ENCODE peak calls at places on chromosomes 3 and 15, in seven cellular contexts. M is Peyer's patch, B is tibial artery, I is psoas muscle, S is suprapubic skin, D is right lobe of liver, Y is fibroblast of lung. P is an unnamed sample. For H3K36me3 and H3K4me1, the result is how much of the 10 kb centered on the place peaks cover.

GRCh38 chr15:59879506-59879905 is 124.6 kb upstream of the FOXB1 start:
- DNase-seq in I (no peak), B (no peak), M (no peak), S (no peak), Y (peak), D (no peak), P (no peak)

GRCh38 chr3:127831723-127832172 is 9.4 kb upstream of the MGLL start:
- DNase-seq in M (peak), S (no peak), B (no peak), D (peak), I (peak), Y (peak), P (peak)

GRCh38 chr3:16383864-16384263 is 118.9 kb downstream of the OXNAD1 start:
- DNase-seq in Y (no peak), B (no peak), I (no peak), D (no peak), S (no peak), M (no peak), P (no peak)

GRCh38 chr3:122247825-122248185 is 64.3 kb downstream of the CASR start:
- DNase-seq in I (no peak), Y (peak), D (peak), S (no peak), M (peak), B (no peak), P (peak)

GRCh38 chr3:70308760-70309159 is 3.7 kb downstream of the MDFIC2 start:
- DNase-seq in D (no peak), S (no peak), Y (peak), B (no peak), I (no peak), M (no peak), P (no peak)

GRCh38 chr3:188440563-188440962 is 286.6 kb downstream of the LPP start:
- DNase-seq in B (no peak), Y (no peak), D (no peak), M (no peak), S (no peak), I (no peak), P (no peak)

GRCh38 chr15:73051402-73051810 is 857 bp upstream of the NEO1 start:
- DNase-seq in B (no peak), S (peak), D (peak), Y (no peak), M (peak), I (peak), P (peak)

GRCh38 chr15:83057660-83058376 is 9.2 kb downstream of the BTBD1 start:
- DNase-seq in I (no peak), S (no peak), Y (peak), B (no peak), D (no peak), M (no peak), P (peak)

GRCh38 chr3:32018723-32019564 is 37.4 kb downstream of the ZNF860 start:
- DNase-seq in M (no peak), Y (peak), S (no peak), B (no peak), D (no peak), I (no peak), P (peak)

GRCh38 chr3:23600178-23600577 is 205.6 kb upstream of the UBE2E1 start:
- DNase-seq in Y (peak), B (no peak), I (no peak), M (no peak), D (no peak), S (no peak), P (no peak)

GRCh38 chr3:84825817-84826216 is 133.0 kb upstream of the CADM2 start:
- DNase-seq in D (no peak), I (no peak), B (no peak), Y (no peak), M (no peak), S (no peak), P (no peak)

GRCh38 chr3:47984089-47984759 is 32.0 kb downstream of the MAP4 start:
- DNase-seq in I (no peak), B (no peak), D (no peak), Y (peak), M (no peak), S (no peak), P (no peak)

GRCh38 chr3:11159421-11159904 is 5.2 kb downstream of the HRH1 start:
- DNase-seq in Y (peak), I (peak), B (peak), S (no peak), D (no peak), M (no peak), P (no peak)

GRCh38 chr3:64255941-64256340 is 30.7 kb upstream of the PRICKLE2 start:
- DNase-seq in Y (no peak), M (no peak), B (no peak), D (no peak), I (no peak), S (no peak), P (no peak)

GRCh38 chr15:74040115-74040850 is 42.1 kb downstream of the GOLGA6A start:
- DNase-seq in I (peak), S (peak), D (no peak), B (peak), M (peak), Y (peak), P (no peak)

GRCh38 chr3:118628704-118629341 is 405.8 kb downstream of the IGSF11 start:
- DNase-seq in Y (peak), I (no peak), S (no peak), B (no peak), M (peak), D (peak), P (peak)

GRCh38 chr15:48331796-48332641 is 790 bp downstream of the DUT start:
- DNase-seq in D (peak), B (no peak), Y (peak), M (peak), S (peak), I (peak), P (peak)

GRCh38 chr3:186826978-186827857 is 15.3 kb upstream of the ADIPOQ start:
- DNase-seq in I (peak), B (peak), D (peak), S (peak), M (peak), Y (peak), P (peak)

GRCh38 chr3:52194541-52195296 is 3.2 kb upstream of the ALAS1 start:
- DNase-seq in M (peak), S (no peak), D (no peak), Y (no peak), I (peak), B (no peak), P (peak)

GRCh38 chr15:63155486-63155885 is 1.8 kb downstream of the RPS27L start:
- DNase-seq in Y (no peak), I (no peak), S (no peak), B (no peak), D (no peak), M (no peak), P (no peak)

GRCh38 chr3:151421956-151422355 is 37.4 kb upstream of the P2RY12 start:
- DNase-seq in I (no peak), B (no peak), Y (no peak), D (no peak), S (no peak), M (no peak), P (no peak)

GRCh38 chr15:31016446-31016915 is 25.1 kb upstream of the MTMR10 start:
- DNase-seq in B (no peak), Y (peak), M (no peak), S (no peak), D (no peak), I (no peak), P (no peak)

GRCh38 chr3:184298759-184299487 is at the start of gene PSMD2:
- DNase-seq in B (peak), D (peak), I (peak), S (peak), M (peak), Y (peak), P (peak)
- H3K36me3 ChIP-seq in B (under half), D (under half), I (under half), S (under half), M (under half), Y (under half), P (under half)

DNA sequence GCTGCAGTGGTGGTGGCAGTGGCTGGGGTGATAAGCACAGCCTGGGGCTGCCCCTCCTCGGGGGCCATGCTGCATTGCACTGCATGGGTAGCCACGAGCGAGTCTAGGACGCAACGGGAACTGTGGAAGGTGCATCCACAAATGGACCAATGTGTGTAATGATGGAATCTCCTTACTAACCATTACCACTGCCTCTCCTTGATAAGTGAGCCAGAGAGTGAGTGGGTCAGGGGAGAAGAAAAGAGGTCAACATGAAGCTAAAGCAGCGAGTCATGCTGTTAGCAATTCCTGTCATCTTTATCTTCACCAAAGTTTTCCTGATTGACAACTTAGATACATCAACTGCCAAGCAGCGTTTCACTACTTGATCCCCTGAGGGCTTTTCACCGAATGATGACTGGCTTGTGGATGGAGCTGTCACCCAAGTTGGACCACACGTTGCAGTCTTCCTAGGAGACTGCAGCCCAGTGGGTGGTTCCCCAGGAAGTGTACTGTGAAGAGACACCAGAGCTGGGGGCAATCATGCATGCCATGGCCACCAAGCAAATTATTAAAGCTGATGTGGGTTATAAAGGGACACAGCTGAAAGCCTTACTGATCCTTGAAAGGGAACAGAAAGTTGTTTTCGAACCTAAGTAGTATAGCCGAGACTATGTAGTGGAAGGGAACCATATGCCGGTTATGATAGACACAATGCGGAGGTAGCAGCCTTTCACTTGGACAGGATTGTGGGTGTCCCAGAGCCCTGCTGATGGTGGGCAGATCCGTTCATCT is 20.6 kb downstream of the SAMD7 start:
- DNase-seq in B (no peak), Y (no peak), M (peak), I (no peak), D (no peak), S (no peak), P (no peak)
- H3K4me1 ChIP-seq in B (under half), Y (under half), M (under half), I (under half), D (under half), S (under half), P (under half)

GRCh38 chr3:120597445-120598049 is 1.4 kb downstream of the NDUFB4 start:
- DNase-seq in M (no peak), S (no peak), Y (no peak), D (no peak), I (no peak), B (no peak), P (no peak)
- H3K36me3 ChIP-seq in M (under half), S (under half), Y (under half), D (under half), I (under half), B (under half), P (under half)

GRCh38 chr15:66777596-66778313 is 75.7 kb downstream of the SMAD6 start:
- DNase-seq in S (no peak), M (no peak), Y (peak), D (no peak), I (no peak), B (peak), P (no peak)
- H3K4me1 ChIP-seq in S (under half), M (under half), Y (under half), D (under half), I (under half), B (under half), P (under half)

GRCh38 chr3:39412668-39413260 is 6.2 kb downstream of the RPSA start:
- DNase-seq in M (no peak), Y (no peak), D (no peak), S (no peak), B (no peak), I (no peak), P (no peak)

GRCh38 chr3:39409514-39410136 is 3.1 kb downstream of the RPSA start:
- DNase-seq in S (no peak), Y (no peak), D (no peak), M (no peak), I (no peak), B (no peak), P (no peak)

GRCh38 chr3:39407773-39408492 is 1.4 kb downstream of the RPSA start:
- DNase-seq in M (no peak), B (no peak), Y (no peak), I (no peak), S (no peak), D (no peak), P (no peak)

GRCh38 chr3:39408493-39409372 is 2.2 kb downstream of the RPSA start:
- DNase-seq in S (no peak), I (no peak), M (no peak), Y (no peak), B (no peak), D (no peak), P (no peak)

GRCh38 chr3:39410893-39411292 is 4.4 kb downstream of the RPSA start:
- DNase-seq in M (no peak), S (no peak), D (no peak), Y (no peak), B (no peak), I (no peak), P (no peak)
- H3K36me3 ChIP-seq in M (under half), S (half or more), D (half or more), Y (under half), B (half or more), I (half or more), P (under half)

DNA sequence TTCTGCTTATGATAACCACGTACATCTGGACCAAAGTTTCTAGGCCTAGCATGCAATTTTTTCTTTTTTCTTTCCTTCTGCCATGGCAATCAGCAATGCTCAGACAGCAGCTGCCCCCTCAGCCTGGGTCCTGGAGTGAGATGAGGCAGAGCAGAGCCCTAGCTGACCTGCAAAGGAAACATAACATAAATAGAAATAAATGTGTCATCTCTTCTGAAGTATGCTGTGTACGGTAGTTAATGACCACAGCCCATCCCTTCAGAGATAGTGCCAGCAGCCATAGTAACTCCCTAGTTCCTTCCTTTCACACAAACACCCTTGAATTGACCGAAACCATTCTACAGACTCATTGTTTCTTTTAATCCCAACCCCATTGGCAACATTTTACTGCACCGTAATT is 8.4 kb upstream of the CD47 start:
- DNase-seq in D (no peak), M (no peak), S (no peak), B (no peak), Y (peak), I (no peak), P (no peak)
- H3K4me1 ChIP-seq in D (under half), M (under half), S (under half), B (under half), Y (under half), I (under half), P (under half)

P was measured in body of pancreas.